ENCODE peak calls at places on chromosomes 13 and 19, in five cellular contexts. R, G, O, U and W are unnamed samples.

GRCh38 chr19:784541-784940 is 12.7 kb upstream of the PTBP1 start:
- DNase-seq in R (no peak), G (no peak), O (no peak), U (no peak), W (no peak)

GRCh38 chr19:13797870-13798269 is 2.6 kb downstream of the ZSWIM4 start:
- DNase-seq in R (no peak), G (no peak), U (no peak), O (no peak), W (no peak)

GRCh38 chr13:98778749-98779148 is 26.3 kb upstream of the SLC15A1 start:
- DNase-seq in O (no peak), G (no peak), U (no peak), R (no peak), W (no peak)

GRCh38 chr19:57438925-57439324 is 3.8 kb downstream of the ZNF749 start:
- DNase-seq in G (no peak), O (no peak), R (no peak), U (no peak), W (no peak)

GRCh38 chr13:109874444-109874920 is 88.1 kb upstream of the IRS2 start:
- DNase-seq in G (no peak), O (no peak), R (no peak), U (no peak), W (no peak)

GRCh38 chr19:6003976-6004375 is 26.0 kb upstream of the RANBP3 start:
- DNase-seq in G (no peak), O (no peak), R (no peak), U (no peak), W (no peak)

GRCh38 chr19:13841339-13842293 is 35.3 kb upstream of the NANOS3 start:
- DNase-seq in U (no peak), O (peak; percentile 50), R (no peak), G (no peak), W (no peak)

GRCh38 chr19:51820821-51821446 is 26.0 kb downstream of the FPR3 start:
- DNase-seq in O (no peak), U (no peak), R (no peak), G (no peak), W (no peak)

GRCh38 chr13:24680258-24680920 is at the start of gene ATP12A:
- DNase-seq in U (no peak), G (no peak), R (no peak), O (peak; percentile 59), W (peak; percentile 46)

GRCh38 chr19:33734913-33735312 is 61.8 kb upstream of the KCTD15 start:
- DNase-seq in G (no peak), U (no peak), O (peak; percentile 69), R (no peak), W (no peak)

GRCh38 chr19:58042709-58043340 is 9.0 kb downstream of the ZSCAN1 start:
- DNase-seq in G (no peak), R (no peak), U (no peak), O (no peak), W (no peak)

GRCh38 chr19:29660835-29661234 is 4.4 kb upstream of the PLEKHF1 start:
- DNase-seq in O (no peak), R (no peak), U (no peak), G (no peak), W (no peak)

GRCh38 chr19:7460562-7460966 is 28.3 kb downstream of the PEX11G start:
- DNase-seq in R (no peak), O (no peak), U (no peak), G (no peak), W (no peak)

GRCh38 chr13:47831265-47831664 is 169.8 kb downstream of the SUCLA2 start:
- DNase-seq in U (no peak), O (no peak), G (peak; percentile 7), R (no peak), W (no peak)

GRCh38 chr13:68509734-68510621 is 1279.8 kb upstream of the PCDH9 start:
- DNase-seq in R (no peak), U (no peak), O (no peak), G (no peak), W (no peak)

GRCh38 chr13:24119593-24120508 is 40.7 kb upstream of the SPATA13 start:
- DNase-seq in U (no peak), G (no peak), R (no peak), O (no peak), W (no peak)

GRCh38 chr13:50116430-50116973 is 101.3 kb downstream of the KCNRG start:
- DNase-seq in O (no peak), U (no peak), G (no peak), R (no peak), W (no peak)

GRCh38 chr19:14482112-14482941 is 7.2 kb upstream of the PTGER1 start:
- DNase-seq in O (no peak), G (no peak), U (no peak), R (no peak), W (no peak)

GRCh38 chr19:33350538-33351309 is 22.8 kb upstream of the CEBPG start:
- DNase-seq in R (no peak), U (no peak), G (no peak), O (no peak), W (no peak)

GRCh38 chr13:39552233-39552632 is 50.8 kb downstream of the LHFPL6 start:
- DNase-seq in R (no peak), U (no peak), G (no peak), O (no peak), W (no peak)

GRCh38 chr13:113977976-113978375 is 4.1 kb upstream of the C13orf46 start:
- DNase-seq in G (no peak), O (no peak), U (no peak), R (no peak), W (no peak)

GRCh38 chr19:20423381-20424207 is 142.0 kb downstream of the ZNF737 start:
- DNase-seq in R (no peak), U (no peak), G (no peak), O (peak; percentile 15), W (no peak)

GRCh38 chr19:40960780-40961179 is 30.3 kb upstream of the CYP2B6 start:
- DNase-seq in R (no peak), G (no peak), U (no peak), O (no peak), W (no peak)

GRCh38 chr13:52845334-52845761 is 3.1 kb downstream of the PCDH8 start:
- DNase-seq in O (peak; percentile 50), R (no peak), U (no peak), G (no peak), W (no peak)

GRCh38 chr13:52906122-52906903 is 57.9 kb upstream of the PCDH8 start:
- DNase-seq in G (no peak), O (no peak), U (no peak), R (no peak), W (no peak)

GRCh38 chr13:89568746-89569145 is 1778.7 kb upstream of the MIR17HG start:
- DNase-seq in R (no peak), O (no peak), G (no peak), U (no peak), W (no peak)

GRCh38 chr13:99161512-99161911 is 39.1 kb upstream of the UBAC2 start:
- DNase-seq in O (no peak), G (no peak), R (no peak), U (no peak), W (no peak)

GRCh38 chr19:50320051-50320450 is 9.1 kb downstream of the KCNC3 start:
- DNase-seq in R (no peak), O (no peak), G (no peak), U (no peak), W (no peak)

GRCh38 chr13:80070024-80070703 is 270.8 kb downstream of the SPRY2 start:
- DNase-seq in R (no peak), O (no peak), G (no peak), U (no peak), W (no peak)

GRCh38 chr13:44306401-44307192 is 67.0 kb upstream of the SERP2 start:
- DNase-seq in O (no peak), R (no peak), G (no peak), U (no peak), W (no peak)

GRCh38 chr19:22545751-22546150 is 88.4 kb upstream of the ZNF492 start:
- DNase-seq in O (peak; percentile 40), U (peak; percentile 61), R (no peak), G (peak; percentile 3), W (peak; percentile 28)

DNA sequence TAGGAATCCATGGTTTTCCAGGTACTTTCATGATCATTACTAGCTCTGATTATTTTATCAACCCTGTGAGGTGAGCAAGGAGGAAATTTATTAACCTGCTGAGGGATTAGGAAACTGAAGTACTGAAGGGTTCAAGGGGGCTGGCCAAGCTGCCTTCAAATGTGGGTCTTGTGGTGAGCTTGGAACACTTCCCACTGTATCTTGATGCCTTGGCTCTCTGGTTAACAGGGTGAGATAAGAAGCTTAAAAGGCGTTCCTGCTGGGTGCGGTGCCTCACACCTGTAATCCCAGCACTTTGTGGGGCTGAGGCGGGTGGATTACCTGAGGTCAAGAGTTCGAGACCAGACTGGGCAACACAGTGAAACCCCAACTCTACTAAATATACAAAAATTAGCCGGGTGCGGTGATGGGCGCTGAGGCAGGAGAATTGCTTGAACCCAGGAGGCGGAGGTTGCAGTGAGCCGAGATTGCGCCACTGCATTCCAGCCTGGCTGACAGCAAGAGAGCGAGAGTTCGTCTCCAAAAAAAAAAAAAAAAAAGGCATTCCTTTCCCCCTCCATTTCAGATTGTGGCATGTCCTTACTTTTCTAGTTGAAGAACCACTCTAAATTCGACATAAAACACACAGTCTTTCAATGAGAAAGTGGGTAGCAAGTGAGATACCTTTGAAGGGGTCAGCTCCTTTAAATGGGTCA is 70.2 kb downstream of the KLF2 start:
- DNase-seq in U (no peak), O (no peak), R (no peak), G (no peak), W (no peak)
- TF ChIP-seq TAF1 in U (no peak), O (no peak), R (no peak), G (no peak), W (no peak)

GRCh38 chr19:38562096-38562495 is 55.7 kb downstream of the MAP4K1 start:
- DNase-seq in G (no peak), R (no peak), O (no peak), U (no peak), W (no peak)

GRCh38 chr19:38561053-38561606 is 56.6 kb downstream of the MAP4K1 start:
- DNase-seq in R (no peak), O (no peak), G (no peak), U (no peak), W (no peak)

GRCh38 chr19:38561658-38562057 is 56.1 kb downstream of the MAP4K1 start:
- DNase-seq in R (no peak), U (no peak), G (no peak), O (no peak), W (no peak)

GRCh38 chr19:38557205-38557799 is 60.5 kb downstream of the MAP4K1 start:
- DNase-seq in G (no peak), U (peak; percentile 77), O (no peak), R (peak; percentile 85), W (no peak)

GRCh38 chr19:38559428-38560401 is 58.0 kb downstream of the MAP4K1 start:
- DNase-seq in R (peak; percentile 99), U (no peak), O (no peak), G (no peak), W (peak; percentile 46)
- TF ChIP-seq TAF1 in R (peak; percentile 17), U (no peak), O (no peak), G (no peak), W (no peak)

DNA sequence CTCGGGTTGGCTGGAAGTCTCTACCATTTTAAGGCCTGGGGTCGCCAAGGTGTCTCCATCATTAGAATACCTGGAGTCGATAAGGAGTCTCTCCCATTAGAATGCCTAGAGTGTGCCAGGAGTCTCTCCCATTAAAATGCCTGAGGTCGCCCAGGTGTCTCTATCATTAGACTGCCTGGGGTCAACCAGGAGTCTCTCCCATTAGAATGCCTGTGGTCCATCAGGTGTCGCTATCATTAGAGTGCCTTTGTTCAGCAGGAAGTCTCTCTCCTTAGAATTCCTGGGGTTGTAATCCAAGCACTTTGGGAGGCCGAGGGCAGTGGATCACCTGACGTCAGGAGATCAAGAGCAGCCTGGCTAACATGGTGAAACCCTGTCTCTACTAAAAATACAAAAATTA is 1533.0 kb downstream of the UQCRFS1 start:
- DNase-seq in O (no peak), U (no peak), R (no peak), G (no peak), W (no peak)
- TF ChIP-seq TAF1 in O (no peak), U (no peak), R (no peak), G (no peak), W (no peak)

GRCh38 chr19:48194041-48194871 is 23.8 kb downstream of the ZSWIM9 start:
- DNase-seq in O (peak; percentile 34), U (peak; percentile 32), G (peak; percentile 18), R (no peak), W (no peak)
- TF ChIP-seq TAF1 in O (no peak), U (no peak), G (no peak), R (no peak), W (no peak)